ENCODE peak calls at places on chromosome 14, in five cellular contexts. S, N, Z, D and I are unnamed samples.

GRCh38 chr14:80973918-80974317 is 18.5 kb downstream of the TSHR start:
- DNase-seq in D (no peak), S (no peak), Z (peak), N (no peak), I (no peak)

GRCh38 chr14:92510972-92511371 is 2.6 kb upstream of the RIN3 start:
- DNase-seq in D (no peak), N (no peak), Z (no peak), S (peak), I (no peak)

GRCh38 chr14:102226356-102227125 is 78.4 kb downstream of the MOK start:
- DNase-seq in D (no peak), S (peak), Z (no peak), N (no peak), I (no peak)

GRCh38 chr14:80387563-80387981 is 176.3 kb upstream of the DIO2 start:
- DNase-seq in Z (peak), S (no peak), N (no peak), D (no peak), I (peak)

GRCh38 chr14:104113631-104114420 is 24.6 kb upstream of the KIF26A start:
- DNase-seq in S (peak), D (peak), N (no peak), Z (no peak), I (no peak)

GRCh38 chr14:94225460-94225989 is 51.4 kb downstream of the PPP4R4 start:
- DNase-seq in Z (no peak), N (no peak), D (no peak), S (no peak), I (no peak)

GRCh38 chr14:92973265-92973797 is 50.4 kb downstream of the CHGA start:
- DNase-seq in S (peak), N (peak), Z (peak), D (peak), I (no peak)

GRCh38 chr14:90785474-90785873 is 30.8 kb downstream of the TTC7B start:
- DNase-seq in S (peak), D (no peak), Z (peak), N (peak), I (no peak)

GRCh38 chr14:103101257-103101963 is 6.9 kb downstream of the EXOC3L4 start:
- DNase-seq in S (no peak), Z (no peak), N (no peak), D (no peak), I (no peak)

GRCh38 chr14:71183856-71184255 is 276.6 kb downstream of the PCNX1 start:
- DNase-seq in Z (no peak), D (no peak), N (no peak), S (peak), I (no peak)

GRCh38 chr14:69199786-69200185 is 8.5 kb downstream of the EXD2 start:
- DNase-seq in Z (no peak), D (no peak), N (no peak), S (no peak), I (no peak)

GRCh38 chr14:74667758-74668157 is 45.1 kb downstream of the AREL1 start:
- DNase-seq in Z (peak), D (no peak), S (no peak), N (peak), I (no peak)

GRCh38 chr14:86481105-86481504 is 951.2 kb downstream of the FLRT2 start:
- DNase-seq in N (peak), Z (no peak), D (no peak), S (no peak), I (peak)

GRCh38 chr14:93317836-93318807 is 14.7 kb downstream of the BTBD7 start:
- DNase-seq in N (peak), Z (peak), S (no peak), D (no peak), I (no peak)

GRCh38 chr14:92651106-92651792 is 97.2 kb downstream of the LGMN start:
- DNase-seq in N (no peak), D (peak), S (no peak), Z (no peak), I (no peak)

GRCh38 chr14:86237733-86238132 is 707.8 kb downstream of the FLRT2 start:
- DNase-seq in S (peak), N (no peak), D (no peak), Z (no peak), I (no peak)

GRCh38 chr14:24817638-24818053 is 183.7 kb upstream of the GZMB start:
- DNase-seq in Z (no peak), N (peak), D (no peak), S (peak), I (no peak)

GRCh38 chr14:55377236-55377635 is 34.4 kb downstream of the ATG14 start:
- DNase-seq in Z (no peak), S (no peak), D (no peak), N (no peak), I (no peak)

GRCh38 chr14:94341654-94342333 is 18.7 kb upstream of the SERPINA6 start:
- DNase-seq in Z (no peak), D (no peak), S (no peak), N (no peak), I (no peak)

GRCh38 chr14:68127166-68127565 is 307.6 kb downstream of the RAD51B start:
- DNase-seq in Z (no peak), D (no peak), S (no peak), N (no peak), I (no peak)

GRCh38 chr14:68124050-68124449 is 304.5 kb downstream of the RAD51B start:
- DNase-seq in N (no peak), Z (no peak), D (no peak), S (no peak), I (no peak)

GRCh38 chr14:68124885-68125731 is 305.5 kb downstream of the RAD51B start:
- DNase-seq in Z (peak), D (no peak), N (peak), S (no peak), I (no peak)
- H3K4me3 ChIP-seq in Z (no peak), D (no peak), N (no peak), S (no peak), I (no peak)

GRCh38 chr14:32013083-32013482 is 64.0 kb upstream of the ARHGAP5 start:
- DNase-seq in N (no peak), D (no peak), S (peak), Z (no peak), I (no peak)
- TF ChIP-seq CTCF in N (peak), D (no peak), S (peak), Z (peak), I (no peak)

GRCh38 chr14:100905166-100905565 is 1.6 kb upstream of the RTL1 start:
- DNase-seq in N (no peak), D (no peak), S (peak), Z (no peak), I (no peak)

GRCh38 chr14:100902792-100903191 is 730 bp downstream of the RTL1 start:
- DNase-seq in Z (no peak), S (peak), D (no peak), N (no peak), I (no peak)

GRCh38 chr14:100904307-100905019 is 941 bp upstream of the RTL1 start:
- DNase-seq in Z (no peak), D (no peak), S (peak), N (no peak), I (no peak)

GRCh38 chr14:100902295-100902694 is 1.2 kb downstream of the RTL1 start:
- DNase-seq in D (no peak), N (no peak), S (peak), Z (no peak), I (no peak)

GRCh38 chr14:100903672-100904185 is at the start of gene RTL1:
- DNase-seq in D (no peak), N (no peak), Z (no peak), S (peak), I (no peak)
- H3K4me3 ChIP-seq in D (no peak), N (no peak), Z (no peak), S (peak), I (no peak)

GRCh38 chr14:82511399-82511798 is 977.7 kb upstream of the SEL1L start:
- DNase-seq in N (no peak), D (no peak), S (no peak), Z (no peak), I (no peak)
- TF ChIP-seq CTCF in N (no peak), D (no peak), S (no peak), Z (no peak), I (no peak)

GRCh38 chr14:22822017-22822618 is 6.9 kb upstream of the SLC7A7 start:
- DNase-seq in N (no peak), D (no peak), Z (no peak), S (peak), I (no peak)
- H3K4me3 ChIP-seq in N (peak), D (peak), Z (peak), S (peak), I (peak)

DNA sequence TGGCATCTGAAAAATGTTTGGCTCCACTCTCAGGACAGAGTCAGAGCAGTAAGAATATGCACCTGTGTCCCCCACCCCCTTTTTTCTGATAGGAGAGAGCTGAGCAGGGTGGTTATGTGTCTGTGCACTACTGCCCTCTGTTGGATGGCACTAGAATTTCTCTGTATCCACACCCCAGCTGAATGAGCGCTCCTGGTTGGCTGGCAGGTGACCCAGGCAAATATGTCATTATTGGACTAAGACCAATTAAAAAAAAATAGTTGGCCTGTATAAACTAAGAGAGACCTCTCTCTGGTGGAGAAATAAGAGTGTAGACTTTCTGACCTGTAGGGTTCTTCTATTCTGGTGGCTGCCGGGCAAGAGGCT is 107.0 kb downstream of the PTCSC3 start:
- DNase-seq in D (no peak), S (peak), Z (peak), N (peak), I (peak)
- TF ChIP-seq CTCF in D (peak), S (peak), Z (peak), N (peak), I (peak)

GRCh38 chr14:36258241-36258640 is 62.2 kb downstream of the MBIP start:
- DNase-seq in N (no peak), D (no peak), S (no peak), Z (no peak), I (no peak)
- H3K4me3 ChIP-seq in N (no peak), D (no peak), S (no peak), Z (no peak), I (no peak)

GRCh38 chr14:63855272-63855671 is 2.5 kb downstream of the SYNE2 start:
- DNase-seq in Z (no peak), D (no peak), S (no peak), N (no peak), I (no peak)

GRCh38 chr14:63854330-63854729 is 1.5 kb downstream of the SYNE2 start:
- DNase-seq in D (no peak), N (no peak), S (peak), Z (peak), I (no peak)

GRCh38 chr14:63852271-63852816 is 460 bp upstream of the SYNE2 start:
- DNase-seq in D (no peak), S (no peak), N (peak), Z (peak), I (no peak)

GRCh38 chr14:63853831-63854293 is 1.1 kb downstream of the SYNE2 start:
- DNase-seq in Z (peak), S (peak), N (peak), D (peak), I (no peak)

GRCh38 chr14:63852817-63853730 is at the start of gene SYNE2:
- DNase-seq in D (peak), S (peak), N (peak), Z (peak), I (no peak)
- TF ChIP-seq CTCF in D (peak), S (peak), N (no peak), Z (peak), I (no peak)

DNA sequence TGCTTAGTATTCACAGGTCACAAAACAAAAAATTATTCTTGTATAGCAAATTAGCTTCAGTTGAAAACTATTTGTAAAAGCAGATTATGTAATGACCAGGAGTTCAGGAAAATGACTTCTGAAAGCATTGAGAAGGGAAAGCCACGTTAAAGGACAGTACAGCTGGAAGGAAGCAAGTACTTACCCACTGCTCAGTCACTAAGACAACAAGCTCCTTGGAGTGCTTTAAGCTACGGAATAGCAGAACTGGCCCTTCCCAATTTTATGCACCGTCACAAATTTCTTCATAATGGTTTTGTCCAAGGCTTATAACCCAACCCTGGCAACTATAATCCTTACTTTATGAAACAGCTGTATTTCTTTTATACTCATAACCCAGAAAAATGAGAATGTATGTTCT is 13.0 kb upstream of the SNAPC1 start:
- DNase-seq in Z (peak), N (no peak), S (no peak), D (no peak), I (no peak)
- H3K4me3 ChIP-seq in Z (no peak), N (no peak), S (no peak), D (no peak), I (peak)

DNA sequence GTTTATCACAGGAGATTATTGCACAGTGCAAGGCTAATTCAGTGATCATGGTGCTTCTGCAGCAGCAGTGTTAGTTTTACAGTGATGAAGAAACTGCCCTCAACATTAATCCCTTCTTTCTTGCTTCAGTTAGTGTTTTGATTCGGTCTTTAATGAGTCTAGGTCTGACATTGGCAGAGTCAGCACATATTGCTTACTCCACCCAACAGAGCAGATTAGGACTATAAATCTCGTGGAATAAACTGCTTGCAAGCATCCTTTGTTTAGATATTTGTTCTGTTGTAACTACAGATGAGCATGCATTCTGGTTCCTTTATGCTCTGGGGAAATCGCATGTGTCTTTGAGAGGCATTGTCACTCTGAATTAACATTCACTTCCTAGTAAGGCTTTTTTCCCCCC is 86.4 kb upstream of the SSTR1 start:
- DNase-seq in Z (no peak), S (no peak), D (no peak), N (no peak), I (no peak)
- TF ChIP-seq CTCF in Z (no peak), S (no peak), D (no peak), N (no peak), I (no peak)